ENCODE peak calls at places on chromosomes 16 and 17, in five cellular contexts. One of them, this sample, is unnamed.

GRCh38 chr16:85126731-85127662 is 14.7 kb upstream of the CIBAR2 start:
- DNase-seq in fibroblast of lung: peak; percentile 68
- DNase-seq in endothelial cell of umbilical vein: peak; percentile 88
- DNase-seq in OCI-LY7: no peak
- DNase-seq in uterus: peak; percentile 78
- DNase-seq in this sample: peak; percentile 46

GRCh38 chr17:78925662-78926555 is 722 bp upstream of the TIMP2 start:
- DNase-seq in fibroblast of lung: peak; percentile 92
- DNase-seq in endothelial cell of umbilical vein: peak; percentile 85
- DNase-seq in OCI-LY7: no peak
- DNase-seq in uterus: peak; percentile 87
- DNase-seq in this sample: no peak

GRCh38 chr16:72985148-72985882 is 62.6 kb downstream of the ZFHX3 start:
- DNase-seq in fibroblast of lung: peak; percentile 81
- DNase-seq in endothelial cell of umbilical vein: no peak
- DNase-seq in OCI-LY7: no peak
- DNase-seq in uterus: peak; percentile 63
- DNase-seq in this sample: no peak

GRCh38 chr17:12523244-12523643 is 142.4 kb upstream of the MYOCD start:
- DNase-seq in fibroblast of lung: no peak
- DNase-seq in endothelial cell of umbilical vein: no peak
- DNase-seq in OCI-LY7: no peak
- DNase-seq in uterus: no peak
- DNase-seq in this sample: no peak

GRCh38 chr16:74842413-74842812 is 67.8 kb upstream of the FA2H start:
- DNase-seq in fibroblast of lung: no peak
- DNase-seq in endothelial cell of umbilical vein: no peak
- DNase-seq in OCI-LY7: no peak
- DNase-seq in uterus: no peak
- DNase-seq in this sample: peak; percentile 48

GRCh38 chr17:49022391-49022941 is 25.3 kb downstream of the IGF2BP1 start:
- DNase-seq in fibroblast of lung: no peak
- DNase-seq in endothelial cell of umbilical vein: peak; percentile 72
- DNase-seq in OCI-LY7: no peak
- DNase-seq in uterus: no peak
- DNase-seq in this sample: peak; percentile 39

GRCh38 chr16:10984509-10984908 is 40.1 kb downstream of the CLEC16A start:
- DNase-seq in fibroblast of lung: peak; percentile 89
- DNase-seq in endothelial cell of umbilical vein: no peak
- DNase-seq in OCI-LY7: no peak
- DNase-seq in uterus: no peak
- DNase-seq in this sample: no peak

GRCh38 chr17:77178586-77178985 is 37.8 kb downstream of the SEC14L1 start:
- DNase-seq in fibroblast of lung: no peak
- DNase-seq in endothelial cell of umbilical vein: no peak
- DNase-seq in OCI-LY7: no peak
- DNase-seq in uterus: no peak
- DNase-seq in this sample: no peak

GRCh38 chr17:1422907-1423306 is 22.9 kb upstream of the YWHAE start:
- DNase-seq in fibroblast of lung: peak; percentile 96
- DNase-seq in endothelial cell of umbilical vein: peak; percentile 98
- DNase-seq in OCI-LY7: no peak
- DNase-seq in uterus: no peak
- DNase-seq in this sample: peak; percentile 98

GRCh38 chr17:72151565-72152391 is 31.0 kb downstream of the SOX9 start:
- DNase-seq in fibroblast of lung: peak; percentile 56
- DNase-seq in endothelial cell of umbilical vein: no peak
- DNase-seq in OCI-LY7: no peak
- DNase-seq in uterus: no peak
- DNase-seq in this sample: peak; percentile 44

GRCh38 chr17:47995241-47995935 is 24.5 kb downstream of the CDK5RAP3 start:
- DNase-seq in fibroblast of lung: no peak
- DNase-seq in endothelial cell of umbilical vein: no peak
- DNase-seq in OCI-LY7: no peak
- DNase-seq in uterus: no peak
- DNase-seq in this sample: no peak

GRCh38 chr16:88005148-88005547 is 53.9 kb downstream of the BANP start:
- DNase-seq in fibroblast of lung: no peak
- DNase-seq in endothelial cell of umbilical vein: no peak
- DNase-seq in OCI-LY7: no peak
- DNase-seq in uterus: no peak
- DNase-seq in this sample: no peak

GRCh38 chr16:26645629-26646028 is 421.1 kb upstream of the C16orf82 start:
- DNase-seq in fibroblast of lung: no peak
- DNase-seq in endothelial cell of umbilical vein: no peak
- DNase-seq in OCI-LY7: peak; percentile 80
- DNase-seq in uterus: no peak
- DNase-seq in this sample: no peak

GRCh38 chr16:85166699-85167588 is 54.7 kb upstream of the CIBAR2 start:
- DNase-seq in fibroblast of lung: no peak
- DNase-seq in endothelial cell of umbilical vein: no peak
- DNase-seq in OCI-LY7: no peak
- DNase-seq in uterus: no peak
- DNase-seq in this sample: peak; percentile 45

GRCh38 chr17:29347831-29348281 is 42.3 kb upstream of the TAOK1 start:
- DNase-seq in fibroblast of lung: peak; percentile 51
- DNase-seq in endothelial cell of umbilical vein: no peak
- DNase-seq in OCI-LY7: no peak
- DNase-seq in uterus: no peak
- DNase-seq in this sample: no peak

GRCh38 chr17:81427446-81428120 is 32.3 kb downstream of the BAHCC1 start:
- DNase-seq in fibroblast of lung: no peak
- DNase-seq in endothelial cell of umbilical vein: no peak
- DNase-seq in OCI-LY7: no peak
- DNase-seq in uterus: no peak
- DNase-seq in this sample: no peak

GRCh38 chr17:4221163-4221562 is 42.6 kb downstream of the ANKFY1 start:
- DNase-seq in fibroblast of lung: no peak
- DNase-seq in endothelial cell of umbilical vein: no peak
- DNase-seq in OCI-LY7: no peak
- DNase-seq in uterus: no peak
- DNase-seq in this sample: no peak

GRCh38 chr17:48551601-48552452 is 6.9 kb upstream of the HOXB2 start:
- DNase-seq in fibroblast of lung: peak; percentile 55
- DNase-seq in endothelial cell of umbilical vein: no peak
- DNase-seq in OCI-LY7: no peak
- DNase-seq in uterus: no peak
- DNase-seq in this sample: no peak

GRCh38 chr16:58012481-58012880 is 11.3 kb downstream of the USB1 start:
- DNase-seq in fibroblast of lung: no peak
- DNase-seq in endothelial cell of umbilical vein: no peak
- DNase-seq in OCI-LY7: no peak
- DNase-seq in uterus: no peak
- DNase-seq in this sample: no peak

GRCh38 chr17:72502940-72503341 is 382.1 kb downstream of the SOX9 start:
- DNase-seq in fibroblast of lung: peak; percentile 47
- DNase-seq in endothelial cell of umbilical vein: no peak
- DNase-seq in OCI-LY7: no peak
- DNase-seq in uterus: no peak
- DNase-seq in this sample: peak; percentile 71

GRCh38 chr16:75066861-75067447 is 49.6 kb downstream of the LDHD start:
- DNase-seq in fibroblast of lung: no peak
- DNase-seq in endothelial cell of umbilical vein: no peak
- DNase-seq in OCI-LY7: no peak
- DNase-seq in uterus: no peak
- DNase-seq in this sample: no peak

GRCh38 chr16:391885-392335 is 5.1 kb upstream of the NME4 start:
- DNase-seq in fibroblast of lung: peak; percentile 83
- DNase-seq in endothelial cell of umbilical vein: peak; percentile 65
- DNase-seq in OCI-LY7: peak; percentile 65
- DNase-seq in uterus: peak; percentile 58
- DNase-seq in this sample: peak; percentile 55

GRCh38 chr16:28040039-28040438 is 23.5 kb downstream of the GSG1L start:
- DNase-seq in fibroblast of lung: no peak
- DNase-seq in endothelial cell of umbilical vein: no peak
- DNase-seq in OCI-LY7: no peak
- DNase-seq in uterus: no peak
- DNase-seq in this sample: no peak

GRCh38 chr17:31428111-31428510 is 36.6 kb downstream of the RAB11FIP4 start:
- DNase-seq in fibroblast of lung: no peak
- DNase-seq in endothelial cell of umbilical vein: no peak
- DNase-seq in OCI-LY7: no peak
- DNase-seq in uterus: no peak
- DNase-seq in this sample: no peak

GRCh38 chr16:78584213-78584860 is 484.9 kb downstream of the WWOX start:
- DNase-seq in fibroblast of lung: no peak
- DNase-seq in endothelial cell of umbilical vein: no peak
- DNase-seq in OCI-LY7: no peak
- DNase-seq in uterus: no peak
- DNase-seq in this sample: no peak

GRCh38 chr17:44820631-44821196 is 9.4 kb downstream of the GJC1 start:
- DNase-seq in fibroblast of lung: peak; percentile 83
- DNase-seq in endothelial cell of umbilical vein: peak; percentile 80
- DNase-seq in OCI-LY7: no peak
- DNase-seq in uterus: no peak
- DNase-seq in this sample: peak; percentile 87

GRCh38 chr16:58563235-58563634 is 47.9 kb downstream of the SETD6 start:
- DNase-seq in fibroblast of lung: peak; percentile 33
- DNase-seq in endothelial cell of umbilical vein: peak; percentile 19
- DNase-seq in OCI-LY7: no peak
- DNase-seq in uterus: no peak
- DNase-seq in this sample: peak; percentile 79

GRCh38 chr16:35516551-35516950 is 2057.1 kb downstream of the TP53TG3F start:
- DNase-seq in fibroblast of lung: no peak
- DNase-seq in endothelial cell of umbilical vein: no peak
- DNase-seq in OCI-LY7: no peak
- DNase-seq in uterus: no peak
- DNase-seq in this sample: peak; percentile 48

GRCh38 chr17:79612468-79613194 is 1.8 kb upstream of the RBFOX3 start:
- DNase-seq in fibroblast of lung: peak; percentile 5
- DNase-seq in endothelial cell of umbilical vein: peak; percentile 24
- DNase-seq in OCI-LY7: peak; percentile 72
- DNase-seq in uterus: no peak
- DNase-seq in this sample: peak; percentile 1

GRCh38 chr17:55433629-55434422 is 12.2 kb upstream of the MMD start:
- DNase-seq in fibroblast of lung: peak; percentile 99
- DNase-seq in endothelial cell of umbilical vein: peak; percentile 53
- DNase-seq in OCI-LY7: no peak
- DNase-seq in uterus: no peak
- DNase-seq in this sample: peak; percentile 96

GRCh38 chr16:87835882-87836331 is 33.4 kb downstream of the SLC7A5 start:
- DNase-seq in fibroblast of lung: no peak
- DNase-seq in endothelial cell of umbilical vein: no peak
- DNase-seq in OCI-LY7: no peak
- DNase-seq in uterus: no peak
- DNase-seq in this sample: no peak

GRCh38 chr16:46894011-46894672 is 10.0 kb downstream of the GPT2 start:
- DNase-seq in fibroblast of lung: peak; percentile 42
- DNase-seq in endothelial cell of umbilical vein: no peak
- DNase-seq in OCI-LY7: no peak
- DNase-seq in uterus: no peak
- DNase-seq in this sample: no peak

GRCh38 chr16:77767211-77767610 is 21.2 kb upstream of the VAT1L start:
- DNase-seq in fibroblast of lung: no peak
- DNase-seq in endothelial cell of umbilical vein: no peak
- DNase-seq in OCI-LY7: no peak
- DNase-seq in uterus: no peak
- DNase-seq in this sample: no peak

GRCh38 chr17:19978206-19978802 is 676 bp upstream of the AKAP10 start:
- DNase-seq in fibroblast of lung: no peak
- DNase-seq in endothelial cell of umbilical vein: no peak
- DNase-seq in OCI-LY7: no peak
- DNase-seq in uterus: no peak
- DNase-seq in this sample: peak; percentile 6

GRCh38 chr16:11016993-11017392 is 72.6 kb downstream of the CLEC16A start:
- DNase-seq in fibroblast of lung: peak; percentile 64
- DNase-seq in endothelial cell of umbilical vein: peak; percentile 64
- DNase-seq in OCI-LY7: no peak
- DNase-seq in uterus: peak; percentile 39
- DNase-seq in this sample: peak; percentile 84

GRCh38 chr17:38654411-38655398 is 20.1 kb downstream of the EPOP start:
- DNase-seq in fibroblast of lung: no peak
- DNase-seq in endothelial cell of umbilical vein: no peak
- DNase-seq in OCI-LY7: no peak
- DNase-seq in uterus: no peak
- DNase-seq in this sample: no peak

GRCh38 chr16:74747716-74748041 is 26.9 kb downstream of the FA2H start:
- DNase-seq in fibroblast of lung: no peak
- DNase-seq in endothelial cell of umbilical vein: no peak
- DNase-seq in OCI-LY7: no peak
- DNase-seq in uterus: no peak
- DNase-seq in this sample: no peak

GRCh38 chr16:25011891-25012499 is 3.2 kb downstream of the ARHGAP17 start:
- DNase-seq in fibroblast of lung: no peak
- DNase-seq in endothelial cell of umbilical vein: no peak
- DNase-seq in OCI-LY7: no peak
- DNase-seq in uterus: no peak
- DNase-seq in this sample: no peak
- H3K4me3 ChIP-seq in fibroblast of lung: no peak overlapping the region
- H3K4me3 ChIP-seq in endothelial cell of umbilical vein: no peak overlapping the region
- H3K4me3 ChIP-seq in OCI-LY7: no peak overlapping the region
- H3K4me3 ChIP-seq in uterus: no peak overlapping the region
- H3K4me3 ChIP-seq in this sample: no peak overlapping the region

DNA sequence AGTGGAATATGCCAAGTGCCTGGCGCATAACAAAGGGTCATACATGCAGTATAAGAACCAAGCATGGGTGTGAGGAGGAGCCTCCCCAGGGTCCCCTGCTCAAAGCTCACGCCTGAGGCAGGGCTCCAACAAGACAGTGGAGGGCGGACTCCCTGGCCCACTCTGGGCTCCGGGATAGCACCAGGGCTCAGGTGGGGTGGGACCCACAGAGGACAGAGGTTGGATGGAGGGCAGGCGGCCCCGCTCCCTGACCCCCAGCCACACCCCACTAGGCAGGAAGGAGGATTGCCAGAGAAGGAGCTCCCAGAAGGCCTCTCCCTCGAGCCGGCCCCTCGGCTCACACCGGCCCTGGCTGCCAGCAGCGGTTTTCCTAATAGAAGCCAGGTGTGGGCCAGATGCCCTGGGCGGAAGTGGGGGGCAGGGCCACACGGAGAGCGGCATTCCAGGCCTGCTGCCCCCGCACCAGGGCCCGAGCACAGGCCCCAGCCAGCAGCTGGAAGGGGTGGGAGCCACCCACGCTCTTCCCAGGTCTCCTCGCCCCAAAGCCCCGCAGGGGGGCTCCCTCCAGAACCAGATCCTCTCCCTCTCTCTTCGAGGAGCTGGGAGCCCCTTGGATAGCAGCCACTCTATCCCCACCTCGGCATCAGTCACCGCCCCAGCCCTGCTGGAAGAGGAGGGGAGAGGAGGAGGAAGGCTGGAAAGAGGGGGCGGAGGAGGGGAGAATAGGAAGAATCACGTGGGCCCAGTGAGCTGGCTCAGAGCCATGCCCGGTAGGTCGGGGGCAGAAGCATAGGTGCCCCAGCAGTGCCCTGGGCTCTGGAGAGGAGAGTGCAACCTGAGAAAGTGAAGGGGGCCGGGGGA is 21.0 kb downstream of the VASN start:
- DNase-seq in fibroblast of lung: peak; percentile 57
- DNase-seq in endothelial cell of umbilical vein: no peak
- DNase-seq in OCI-LY7: no peak
- DNase-seq in uterus: peak; percentile 87
- DNase-seq in this sample: peak; percentile 62
- TF ChIP-seq CTCF in fibroblast of lung: no peak
- TF ChIP-seq CTCF in endothelial cell of umbilical vein: no peak
- TF ChIP-seq CTCF in OCI-LY7: no peak
- TF ChIP-seq CTCF in uterus: no peak
- TF ChIP-seq CTCF in this sample: no peak

GRCh38 chr17:35135322-35135721 is 6.8 kb downstream of the NLE1 start:
- DNase-seq in fibroblast of lung: no peak
- DNase-seq in endothelial cell of umbilical vein: no peak
- DNase-seq in OCI-LY7: no peak
- DNase-seq in uterus: no peak
- DNase-seq in this sample: no peak
- H3K36me3 ChIP-seq in fibroblast of lung: peaks cover 36% of the 10 kb centered on the region
- H3K36me3 ChIP-seq in endothelial cell of umbilical vein: peaks cover 51% of the 10 kb centered on the region
- H3K36me3 ChIP-seq in OCI-LY7: peaks cover 99% of the 10 kb centered on the region
- H3K36me3 ChIP-seq in uterus: no peaks in the 10 kb centered on the region
- H3K36me3 ChIP-seq in this sample: peaks cover 50% of the 10 kb centered on the region

GRCh38 chr16:50354629-50355456 is 13.9 kb downstream of the BRD7 start:
- DNase-seq in fibroblast of lung: peak; percentile 53
- DNase-seq in endothelial cell of umbilical vein: peak; percentile 33
- DNase-seq in OCI-LY7: peak; percentile 56
- DNase-seq in uterus: no peak
- DNase-seq in this sample: peak; percentile 18
- H3K4me3 ChIP-seq in fibroblast of lung: no peak overlapping the region
- H3K4me3 ChIP-seq in endothelial cell of umbilical vein: no peak overlapping the region
- H3K4me3 ChIP-seq in OCI-LY7: no peak overlapping the region
- H3K4me3 ChIP-seq in uterus: no peak overlapping the region
- H3K4me3 ChIP-seq in this sample: no peak overlapping the region